ENCODE peak calls at places on chromosomes 16 and 17, in four cellular contexts. U is Caco-2, A is neural progenitor cell, M is GM12864. V is an unnamed sample.
A peak's percentile ranks its signal among the peaks of the same experiment; 100 is the strongest.

GRCh38 chr17:79263191-79263590 is 188.6 kb downstream of the ENGASE start:
- DNase-seq in U (no peak), A (no peak), M (no peak), V (no peak)

GRCh38 chr16:17469011-17469741 is 1.6 kb downstream of the XYLT1 start:
- DNase-seq in U (no peak), A (peak; percentile 17), M (no peak), V (no peak)

GRCh38 chr16:60727856-60728255 is 1308.4 kb downstream of the CDH8 start:
- DNase-seq in U (no peak), A (no peak), M (no peak), V (no peak)

GRCh38 chr17:66420961-66421371 is 118.6 kb downstream of the PRKCA start:
- DNase-seq in U (no peak), A (no peak), M (no peak), V (peak; percentile 39)

GRCh38 chr17:49162866-49163265 is 30.3 kb downstream of the B4GALNT2 start:
- DNase-seq in U (no peak), A (no peak), M (no peak), V (no peak)

GRCh38 chr17:82449883-82450356 is 632 bp downstream of the CYBC1 start:
- DNase-seq in U (no peak), A (no peak), M (no peak), V (no peak)

GRCh38 chr16:23516366-23517137 is 6.3 kb upstream of the GGA2 start:
- DNase-seq in U (no peak), A (no peak), M (no peak), V (no peak)

GRCh38 chr17:19716108-19717030 is at the start of gene SLC47A2:
- DNase-seq in U (peak; percentile 35), A (peak; percentile 72), M (no peak), V (no peak)

GRCh38 chr16:26787924-26788323 is 278.8 kb upstream of the C16orf82 start:
- DNase-seq in U (peak; percentile 47), A (no peak), M (peak; percentile 18), V (no peak)

GRCh38 chr16:11946433-11946832 is 4.6 kb upstream of the NPIPB2 start:
- DNase-seq in U (no peak), A (no peak), M (no peak), V (no peak)

GRCh38 chr16:11948819-11949218 is 7.0 kb upstream of the NPIPB2 start:
- DNase-seq in U (no peak), A (no peak), M (no peak), V (no peak)

DNA sequence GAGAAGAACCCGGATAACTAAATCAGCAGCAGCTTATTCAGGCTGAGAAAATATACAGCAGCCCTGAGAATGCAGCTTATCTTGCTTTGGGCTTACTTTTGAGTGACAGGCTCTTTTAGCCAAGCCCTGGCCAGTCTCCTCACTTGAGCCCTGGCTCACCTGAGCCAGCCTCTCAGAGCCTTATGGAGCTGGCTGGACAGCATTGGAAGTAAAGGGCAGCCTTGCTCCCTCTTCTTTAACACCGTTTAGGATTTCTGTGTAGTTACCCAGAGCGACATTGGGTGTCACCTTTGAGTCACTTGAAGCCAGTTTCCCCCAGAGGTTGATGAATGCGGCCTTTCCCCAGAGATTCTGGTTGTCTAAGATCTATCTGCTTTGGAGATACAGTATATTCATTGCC is 7.7 kb upstream of the NPIPB2 start:
- DNase-seq in U (peak; percentile 56), A (peak; percentile 75), M (no peak), V (peak; percentile 81)
- TF ChIP-seq CTCF in U (peak; percentile 51), A (peak; percentile 56), M (peak; percentile 83), V (peak; percentile 81)

GRCh38 chr16:47571049-47571448 is 109.9 kb downstream of the PHKB start:
- DNase-seq in U (no peak), A (no peak), M (no peak), V (no peak)
- TF ChIP-seq CTCF in U (no peak), A (no peak), M (no peak), V (no peak)

GRCh38 chr16:62256406-62256805 is 220.2 kb upstream of the CDH8 start:
- DNase-seq in U (no peak), A (peak; percentile 40), M (no peak), V (no peak)
- TF ChIP-seq CTCF in U (peak; percentile 26), A (peak; percentile 71), M (no peak), V (no peak)

DNA sequence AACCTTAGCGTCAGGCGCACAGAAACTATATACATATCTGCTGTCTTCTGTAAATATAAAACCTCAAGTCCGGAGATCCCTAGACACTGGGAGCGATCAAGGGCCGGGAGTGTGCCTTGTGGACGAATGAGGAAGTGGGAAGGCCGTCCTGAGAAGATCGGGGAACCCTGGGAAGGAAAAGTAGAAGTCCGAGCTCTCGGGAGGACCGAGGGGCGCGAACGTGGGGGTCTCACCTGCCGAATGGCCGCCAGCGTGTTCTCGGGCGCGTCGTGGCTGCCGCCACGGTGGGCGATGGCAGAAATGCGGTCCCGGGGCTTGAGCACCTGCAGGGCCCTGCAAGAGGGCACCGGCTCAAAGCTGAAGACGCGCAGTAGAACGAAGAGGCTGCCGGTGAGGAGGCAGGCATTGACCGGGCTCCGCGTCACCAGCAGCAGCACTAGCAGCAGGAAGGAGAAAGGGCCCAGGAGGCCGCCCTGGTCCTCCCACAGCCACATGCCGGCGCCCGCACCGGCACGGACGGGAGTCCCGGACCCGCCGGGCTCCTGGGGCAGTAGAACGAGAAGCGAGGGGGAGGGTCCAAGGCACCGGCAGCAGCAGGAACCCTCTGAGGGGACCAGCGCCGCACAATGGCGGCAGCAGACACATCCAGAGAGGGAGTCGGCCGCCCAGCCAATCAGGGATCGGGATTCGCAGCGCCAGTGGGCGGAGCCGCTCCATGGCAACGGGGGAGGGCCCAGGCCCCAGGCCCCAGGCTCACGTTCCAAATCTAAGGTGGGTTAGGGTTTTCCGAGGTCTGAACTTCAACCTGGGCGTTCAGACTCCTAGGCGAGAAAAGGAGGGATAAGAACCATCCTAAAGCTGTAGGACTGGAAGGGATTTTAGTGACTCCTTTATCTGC is at the start of gene GDE1:
- DNase-seq in U (peak; percentile 93), A (peak; percentile 98), M (peak; percentile 62), V (peak; percentile 95)
- TF ChIP-seq CTCF in U (peak; percentile 57), A (peak; percentile 50), M (peak; percentile 33), V (peak; percentile 39)

GRCh38 chr16:28879841-28880588 is 1.7 kb downstream of the ATP2A1 start:
- DNase-seq in U (peak; percentile 90), A (peak; percentile 96), M (peak; percentile 49), V (peak; percentile 98)
- TF ChIP-seq CTCF in U (no peak), A (no peak), M (no peak), V (no peak)

V was measured in GM10248.